ENCODE peak calls at places on chromosomes 4 and X, in six cellular contexts. G is heart right ventricle; F is SK-N-MC; J is effector memory CD4-positive, alpha-beta T cell; C is coronary artery; A is thoracic aorta. U is an unnamed sample.

GRCh38 chr4:111984169-111984873 is 160.9 kb upstream of the FAM241A start:
- DNase-seq in G (no peak), F (no peak), J (no peak), C (no peak), A (no peak), U (no peak)

GRCh38 chrX:77793950-77794349 is 7.9 kb upstream of the ATRX start:
- DNase-seq in G (no peak), F (no peak), J (no peak), C (no peak), A (no peak), U (no peak)

GRCh38 chrX:16212024-16212423 is 44.7 kb downstream of the MAGEB17 start:
- DNase-seq in G (no peak), F (no peak), J (no peak), C (no peak), A (no peak), U (no peak)

GRCh38 chr4:677431-678293 is 3.3 kb downstream of the MYL5 start:
- DNase-seq in G (no peak), F (no peak), J (no peak), C (no peak), A (no peak), U (no peak)

GRCh38 chrX:153974003-153974725 is 1.6 kb downstream of the TMEM187 start:
- DNase-seq in G (no peak), F (no peak), J (no peak), C (no peak), A (no peak), U (no peak)

GRCh38 chr4:135050086-135050717 is 848.6 kb upstream of the PABPC4L start:
- DNase-seq in G (no peak), F (no peak), J (no peak), C (no peak), A (no peak), U (no peak)

GRCh38 chr4:1600211-1600780 is 83.8 kb downstream of the FAM53A start:
- DNase-seq in G (peak), F (no peak), J (no peak), C (no peak), A (no peak), U (no peak)

GRCh38 chr4:174561556-174561955 is 39.3 kb upstream of the HPGD start:
- DNase-seq in G (no peak), F (peak), J (no peak), C (no peak), A (no peak), U (no peak)

GRCh38 chrX:133235830-133236229 is 17.7 kb upstream of the TFDP3 start:
- DNase-seq in G (no peak), F (no peak), J (no peak), C (no peak), A (no peak), U (no peak)

GRCh38 chrX:77143907-77144306 is 303.3 kb upstream of the FGF16 start:
- DNase-seq in G (no peak), F (no peak), J (no peak), C (no peak), A (no peak), U (no peak)

GRCh38 chr4:140005699-140006098 is 148.3 kb downstream of the MAML3 start:
- DNase-seq in G (no peak), F (no peak), J (no peak), C (no peak), A (no peak), U (no peak)

GRCh38 chr4:153710681-153711080 is 26.6 kb downstream of the TLR2 start:
- DNase-seq in G (no peak), F (no peak), J (no peak), C (no peak), A (no peak), U (no peak)

GRCh38 chr4:38503689-38504395 is 160.2 kb upstream of the KLF3 start:
- DNase-seq in G (no peak), F (no peak), J (no peak), C (no peak), A (no peak), U (no peak)

GRCh38 chr4:113179996-113180395 is 130.5 kb downstream of the ANK2 start:
- DNase-seq in G (no peak), F (no peak), J (no peak), C (no peak), A (no peak), U (no peak)

GRCh38 chrX:13652256-13653021 is 502 bp upstream of the TCEANC start:
- DNase-seq in G (no peak), F (no peak), J (no peak), C (no peak), A (no peak), U (no peak)

GRCh38 chr4:76623217-76624060 is 188.4 kb downstream of the SHROOM3 start:
- DNase-seq in G (no peak), F (no peak), J (no peak), C (no peak), A (no peak), U (no peak)

GRCh38 chr4:76622717-76623116 is 187.7 kb downstream of the SHROOM3 start:
- DNase-seq in G (no peak), F (no peak), J (no peak), C (no peak), A (no peak), U (no peak)

GRCh38 chr4:76622126-76622525 is 187.1 kb downstream of the SHROOM3 start:
- DNase-seq in G (no peak), F (no peak), J (no peak), C (no peak), A (no peak), U (no peak)

GRCh38 chr4:76624271-76624681 is 189.2 kb downstream of the SHROOM3 start:
- DNase-seq in G (no peak), F (no peak), J (no peak), C (peak), A (peak), U (no peak)

GRCh38 chr4:76620723-76621463 is 185.9 kb downstream of the SHROOM3 start:
- DNase-seq in G (no peak), F (no peak), J (no peak), C (no peak), A (no peak), U (no peak)
- H3K27ac ChIP-seq in G (no peak), F (no peak), J (no peak), C (peak), A (peak), U (no peak)

GRCh38 chrX:46256875-46257274 is 288.3 kb downstream of the ZNF674 start:
- DNase-seq in G (no peak), F (no peak), J (no peak), C (no peak), A (no peak), U (no peak)

GRCh38 chrX:46257451-46257879 is 287.8 kb downstream of the ZNF674 start:
- DNase-seq in G (no peak), F (no peak), J (no peak), C (no peak), A (no peak), U (no peak)

GRCh38 chrX:46255066-46255465 is 290.2 kb downstream of the ZNF674 start:
- DNase-seq in G (no peak), F (peak), J (no peak), C (no peak), A (no peak), U (no peak)

GRCh38 chrX:46260502-46260901 is 284.7 kb downstream of the ZNF674 start:
- DNase-seq in G (no peak), F (no peak), J (no peak), C (no peak), A (no peak), U (no peak)

GRCh38 chrX:46258356-46258755 is 286.9 kb downstream of the ZNF674 start:
- DNase-seq in G (no peak), F (no peak), J (no peak), C (no peak), A (no peak), U (no peak)
- H3K27ac ChIP-seq in G (no peak), F (no peak), J (no peak), C (no peak), A (no peak), U (no peak)

GRCh38 chr4:84920591-84920990 is 45.9 kb downstream of the WDFY3 start:
- DNase-seq in G (no peak), F (peak), J (no peak), C (no peak), A (no peak), U (no peak)
- H3K27ac ChIP-seq in G (peak), F (peak), J (no peak), C (peak), A (no peak), U (no peak)

GRCh38 chr4:74455361-74456055 is 10.6 kb downstream of the AREG start:
- DNase-seq in G (no peak), F (no peak), J (no peak), C (no peak), A (no peak), U (no peak)
- H3K27ac ChIP-seq in G (no peak), F (no peak), J (no peak), C (no peak), A (no peak), U (no peak)

GRCh38 chr4:159105761-159106243 is 2.9 kb downstream of the RAPGEF2 start:
- DNase-seq in G (no peak), F (no peak), J (no peak), C (no peak), A (peak), U (no peak)
- H3K27ac ChIP-seq in G (peak), F (no peak), J (no peak), C (no peak), A (no peak), U (no peak)

GRCh38 chrX:101390664-101391525 is at the start of gene RPL36A:
- DNase-seq in G (peak), F (peak), J (peak), C (peak), A (peak), U (peak)

GRCh38 chrX:101394372-101394771 is 3.6 kb downstream of the RPL36A start:
- DNase-seq in G (no peak), F (no peak), J (no peak), C (no peak), A (no peak), U (no peak)

GRCh38 chrX:101395789-101396188 is 5.0 kb downstream of the RPL36A start:
- DNase-seq in G (no peak), F (no peak), J (no peak), C (no peak), A (no peak), U (no peak)

GRCh38 chrX:101391831-101392230 is 1.0 kb downstream of the RPL36A start:
- DNase-seq in G (no peak), F (no peak), J (no peak), C (no peak), A (no peak), U (no peak)

GRCh38 chrX:101393530-101394305 is 2.9 kb downstream of the RPL36A start:
- DNase-seq in G (no peak), F (no peak), J (no peak), C (no peak), A (no peak), U (no peak)
- H3K27ac ChIP-seq in G (no peak), F (peak), J (no peak), C (no peak), A (no peak), U (no peak)

DNA sequence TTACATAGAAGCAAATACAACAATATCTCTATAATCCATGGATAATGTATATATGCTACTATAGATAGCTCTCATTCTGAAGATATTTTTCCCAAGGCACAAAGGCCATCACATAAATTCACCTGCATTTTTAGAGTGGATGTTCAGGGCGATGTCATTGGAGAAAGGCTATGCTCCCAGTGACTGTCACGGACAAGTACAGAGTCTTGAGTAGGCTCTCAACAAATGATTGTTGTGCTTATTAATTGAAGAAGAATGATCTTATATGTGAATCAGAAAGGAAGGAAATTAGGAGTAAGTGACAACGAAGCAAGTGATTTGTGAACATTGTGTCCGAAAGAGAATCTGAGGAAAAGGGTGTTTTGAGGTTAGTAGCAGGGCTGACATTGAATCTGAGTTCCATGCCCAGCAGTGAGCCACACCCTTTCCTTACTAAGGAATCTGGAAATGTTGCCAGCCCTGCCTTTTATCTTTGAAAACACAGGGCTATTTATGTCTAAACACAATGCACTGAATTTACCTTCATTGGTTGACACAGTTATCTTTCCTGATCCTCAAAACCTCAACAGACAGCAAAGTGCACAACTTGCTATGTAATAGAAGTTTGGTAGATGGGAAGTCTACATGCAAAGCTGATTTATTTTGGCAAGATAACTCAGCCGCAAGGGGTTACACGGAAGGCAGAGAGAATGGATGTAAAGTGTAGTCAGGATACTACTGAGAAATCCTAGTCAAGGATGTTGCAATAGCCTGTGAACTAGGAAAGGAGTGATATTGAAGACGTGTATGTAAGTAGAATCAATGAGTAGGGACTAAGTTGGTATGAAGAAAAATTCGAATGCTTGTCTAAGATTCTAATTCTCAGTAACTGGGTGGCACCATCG is 50.4 kb downstream of the SORBS2 start:
- DNase-seq in G (no peak), F (no peak), J (no peak), C (no peak), A (no peak), U (no peak)
- H3K27ac ChIP-seq in G (peak), F (no peak), J (no peak), C (peak), A (no peak), U (no peak)

DNA sequence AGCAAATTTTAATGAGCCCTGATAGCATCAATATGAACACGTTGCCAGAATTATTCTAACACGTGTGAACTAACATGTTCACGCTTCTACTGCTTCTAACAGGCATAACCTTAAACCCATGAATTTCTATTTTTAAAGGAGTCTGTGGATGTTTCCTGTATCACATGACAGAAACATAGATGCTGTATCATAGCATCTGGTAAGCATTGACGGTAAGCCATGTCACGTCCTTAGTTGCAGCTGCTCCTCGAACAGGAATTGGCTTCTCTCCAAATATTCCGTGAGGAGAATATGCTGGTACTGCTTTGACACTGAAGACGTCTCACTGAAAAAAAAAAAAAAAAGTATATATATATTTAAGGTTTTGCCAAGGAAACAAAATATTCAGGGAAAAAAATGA is 105.1 kb upstream of the MXRA5 start:
- DNase-seq in G (no peak), F (no peak), J (no peak), C (no peak), A (no peak), U (no peak)
- H3K27ac ChIP-seq in G (no peak), F (no peak), J (no peak), C (no peak), A (no peak), U (no peak)

DNA sequence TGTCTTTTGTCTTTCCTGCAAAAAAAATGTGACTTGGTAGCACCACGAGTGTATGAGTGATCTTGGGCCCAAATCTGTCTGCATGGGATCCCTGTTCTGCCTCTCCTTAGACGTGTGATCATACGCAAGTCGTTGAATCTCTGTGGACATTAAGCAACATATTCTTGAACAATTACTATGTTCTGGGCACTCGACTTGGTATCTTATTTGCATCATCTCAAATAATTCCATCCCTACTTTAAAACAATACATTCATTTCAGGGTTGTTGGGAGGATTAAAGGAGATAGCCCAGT is 145.4 kb upstream of the CPEB2 start:
- DNase-seq in G (no peak), F (no peak), J (no peak), C (no peak), A (no peak), U (no peak)
- H3K27ac ChIP-seq in G (no peak), F (no peak), J (no peak), C (peak), A (no peak), U (no peak)

GRCh38 chrX:23436875-23437274 is 102.2 kb downstream of the PTCHD1 start:
- DNase-seq in G (no peak), F (no peak), J (no peak), C (no peak), A (no peak), U (no peak)
- H3K27ac ChIP-seq in G (no peak), F (no peak), J (no peak), C (no peak), A (no peak), U (no peak)